ENCODE peak calls at places on chromosomes 16 and 17, in four cellular contexts. B is HFFc6, S is endothelial cell, Z is B cell. X is an unnamed sample.
A peak's percentile ranks its signal among the peaks of the same experiment; 100 is the strongest.

GRCh38 chr16:27498916-27499658 is 50.6 kb downstream of the GTF3C1 start:
- DNase-seq in Z (no peak), B (no peak), S (no peak), X (no peak)

GRCh38 chr17:79706931-79707382 is 23.8 kb upstream of the ENPP7 start:
- DNase-seq in Z (no peak), S (no peak), B (no peak), X (no peak)

GRCh38 chr16:52725461-52725860 is 178.5 kb upstream of the TOX3 start:
- DNase-seq in B (no peak), S (no peak), Z (no peak), X (no peak)

GRCh38 chr17:6589266-6589946 is 33.1 kb upstream of the PITPNM3 start:
- DNase-seq in B (peak; percentile 71), Z (no peak), S (no peak), X (no peak)

GRCh38 chr17:17073627-17074521 is 31.6 kb downstream of the MPRIP start:
- DNase-seq in Z (no peak), S (no peak), B (no peak), X (no peak)

GRCh38 chr17:3845361-3845753 is 689 bp downstream of the NCBP3 start:
- DNase-seq in B (peak; percentile 13), Z (peak; percentile 44), S (no peak), X (peak; percentile 75)

GRCh38 chr17:15351925-15352324 is 10.5 kb upstream of the TEKT3 start:
- DNase-seq in S (no peak), Z (no peak), B (peak; percentile 55), X (no peak)

GRCh38 chr17:5762191-5762590 is 177.9 kb upstream of the NLRP1 start:
- DNase-seq in B (no peak), Z (no peak), S (no peak), X (no peak)

GRCh38 chr16:9300252-9300651 is 208.8 kb downstream of the HAPSTR1 start:
- DNase-seq in Z (no peak), S (no peak), B (no peak), X (no peak)

GRCh38 chr17:15036238-15036637 is 228.9 kb downstream of the PMP22 start:
- DNase-seq in S (no peak), B (no peak), Z (no peak), X (no peak)

GRCh38 chr16:6827272-6827671 is 505.4 kb upstream of the RBFOX1 start:
- DNase-seq in Z (no peak), B (no peak), S (no peak), X (no peak)

GRCh38 chr17:9174779-9175574 is 153.7 kb downstream of the NTN1 start:
- DNase-seq in B (no peak), Z (no peak), S (no peak), X (no peak)

GRCh38 chr17:56939869-56940484 is 20.9 kb downstream of the COIL start:
- DNase-seq in B (peak; percentile 48), S (no peak), Z (peak; percentile 78), X (peak; percentile 74)

GRCh38 chr16:71724320-71724751 is at the start of gene PHLPP2:
- DNase-seq in S (no peak), B (no peak), Z (no peak), X (no peak)

GRCh38 chr17:78394209-78394608 is 15.8 kb downstream of the PGS1 start:
- DNase-seq in Z (no peak), S (no peak), B (no peak), X (no peak)

GRCh38 chr17:36755586-36755985 is 154.2 kb downstream of the MRM1 start:
- DNase-seq in B (no peak), Z (peak; percentile 30), S (peak; percentile 34), X (peak; percentile 62)

GRCh38 chr17:56523042-56523441 is 70.5 kb upstream of the NOG start:
- DNase-seq in Z (no peak), B (no peak), S (no peak), X (no peak)

GRCh38 chr16:85169333-85170065 is 57.2 kb upstream of the CIBAR2 start:
- DNase-seq in B (peak; percentile 12), Z (no peak), S (no peak), X (peak; percentile 69)

GRCh38 chr17:45326566-45326965 is 9.7 kb upstream of the MAP3K14 start:
- DNase-seq in S (no peak), Z (no peak), B (no peak), X (no peak)

GRCh38 chr16:55508271-55508921 is 476 bp upstream of the LPCAT2 start:
- DNase-seq in Z (no peak), B (no peak), S (no peak), X (peak; percentile 5)

GRCh38 chr17:47622179-47622549 is 27.6 kb upstream of the KPNB1 start:
- DNase-seq in Z (no peak), S (no peak), B (no peak), X (no peak)

GRCh38 chr17:44010966-44011647 is 3.7 kb downstream of the TMEM101 start:
- DNase-seq in Z (no peak), B (no peak), S (no peak), X (no peak)

GRCh38 chr17:41976142-41976768 is 9.7 kb downstream of the CNP start:
- DNase-seq in S (no peak), B (no peak), Z (no peak), X (peak; percentile 62)

GRCh38 chr17:72931163-72931562 is 161.3 kb downstream of the SLC39A11 start:
- DNase-seq in Z (no peak), B (no peak), S (no peak), X (peak; percentile 69)

GRCh38 chr17:74935585-74936469 is at the start of gene OTOP3:
- DNase-seq in B (no peak), S (no peak), Z (no peak), X (no peak)

GRCh38 chr16:19524356-19524865 is 669 bp downstream of the CCP110 start:
- DNase-seq in Z (peak; percentile 42), B (no peak), S (no peak), X (peak; percentile 30)

GRCh38 chr16:30472328-30472942 is at the start of gene ITGAL:
- DNase-seq in Z (peak; percentile 75), S (no peak), B (no peak), X (peak; percentile 71)

GRCh38 chr16:74710401-74710800 is 9.7 kb upstream of the MLKL start:
- DNase-seq in S (no peak), B (no peak), Z (no peak), X (no peak)

GRCh38 chr16:85310868-85311585 is 198.8 kb upstream of the CIBAR2 start:
- DNase-seq in S (no peak), B (no peak), Z (peak; percentile 47), X (peak; percentile 58)

GRCh38 chr17:31917065-31917529 is 15.6 kb upstream of the UTP6 start:
- DNase-seq in Z (peak; percentile 35), S (peak; percentile 3), B (no peak), X (peak; percentile 35)
- TF ChIP-seq CTCF in Z (no peak), S (no peak), B (no peak), X (no peak)

GRCh38 chr16:73176577-73177013 is 128.7 kb upstream of the ZFHX3 start:
- DNase-seq in S (no peak), Z (no peak), B (peak; percentile 92), X (no peak)
- TF ChIP-seq CTCF in S (peak; percentile 36), Z (no peak), B (peak; percentile 77), X (no peak)

GRCh38 chr16:78105517-78105916 is 6.1 kb downstream of the WWOX start:
- DNase-seq in B (no peak), S (no peak), Z (no peak), X (no peak)

GRCh38 chr16:78102865-78103264 is 3.4 kb downstream of the WWOX start:
- DNase-seq in Z (no peak), B (no peak), S (no peak), X (no peak)

GRCh38 chr16:78100162-78100467 is 661 bp downstream of the WWOX start:
- DNase-seq in Z (no peak), S (no peak), B (no peak), X (no peak)

GRCh38 chr16:78099372-78100161 is at the start of gene WWOX:
- DNase-seq in B (peak; percentile 97), Z (peak; percentile 97), S (peak; percentile 97), X (peak; percentile 93)

GRCh38 chr16:78102122-78102660 is 2.7 kb downstream of the WWOX start:
- DNase-seq in B (no peak), S (no peak), Z (no peak), X (no peak)
- TF ChIP-seq CTCF in B (no peak), S (no peak), Z (no peak), X (no peak)

DNA sequence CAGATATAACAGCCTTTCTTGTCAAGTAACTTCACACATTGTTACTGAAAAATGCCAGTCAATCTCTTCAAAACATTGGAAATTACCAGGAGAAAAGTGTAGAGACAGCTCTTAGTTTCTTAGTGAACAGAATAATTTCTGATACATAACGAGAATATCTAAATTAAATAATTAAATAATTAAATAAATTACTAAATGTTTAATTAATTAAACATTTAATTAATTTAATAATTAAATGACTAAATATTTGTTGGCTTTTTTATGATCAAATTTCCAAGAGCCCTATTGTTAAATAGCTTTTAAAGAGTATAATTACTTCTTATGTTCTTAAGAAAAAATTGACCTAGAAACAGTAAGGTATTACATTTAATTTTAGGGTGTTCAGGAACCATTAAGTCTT is 129.6 kb downstream of the SSH2 start:
- DNase-seq in B (no peak), Z (no peak), S (no peak), X (no peak)
- TF ChIP-seq CTCF in B (no peak), Z (no peak), S (no peak), X (no peak)

DNA sequence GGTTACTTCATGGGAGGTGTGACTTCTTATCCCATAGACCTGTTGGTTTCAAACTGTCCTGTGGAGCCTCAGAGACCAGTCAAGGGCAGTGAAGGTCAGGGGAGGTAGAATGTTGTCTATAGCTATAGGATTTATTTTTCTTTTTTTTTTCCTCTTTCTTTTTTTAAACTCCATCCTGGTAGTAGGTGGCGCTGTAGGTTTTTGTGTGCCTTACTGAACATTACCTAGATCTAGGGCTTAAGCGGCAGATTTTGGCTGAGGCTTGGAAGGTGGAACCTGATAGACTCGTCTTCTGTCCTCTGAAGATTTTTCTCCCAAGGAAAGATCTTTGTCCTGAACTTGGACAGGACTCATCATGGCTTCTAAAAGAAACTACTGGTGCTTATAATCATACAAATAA is 8.2 kb upstream of the LASP1NB start:
- DNase-seq in S (no peak), Z (no peak), B (no peak), X (no peak)
- TF ChIP-seq CTCF in S (no peak), Z (no peak), B (peak; percentile 32), X (no peak)

X was measured in GM13976.